ENCODE peak calls at places on chromosomes 1 and 21, in ten cellular contexts. X, T, U, E, Q, I, S, M, R and V are unnamed samples.
A peak's percentile ranks its signal among the peaks of the same experiment; 100 is the strongest.

GRCh38 chr21:46559291-46559983 is 45.4 kb downstream of the S100B start:
- DNase-seq in X (no peak), T (no peak), U (peak; percentile 38), E (no peak), Q (no peak), I (peak; percentile 55), S (peak; percentile 25), M (no peak), R (no peak), V (peak; percentile 72)

GRCh38 chr1:78126506-78126905 is 80.7 kb downstream of the GIPC2 start:
- DNase-seq in X (no peak), T (no peak), U (no peak), E (no peak), Q (no peak), I (no peak), S (no peak), M (no peak), R (peak; percentile 35), V (no peak)

GRCh38 chr21:35149698-35150097 is 100.6 kb upstream of the RUNX1 start:
- DNase-seq in X (no peak), T (no peak), U (no peak), E (no peak), Q (no peak), I (no peak), S (no peak), M (no peak), R (peak; percentile 83), V (no peak)

GRCh38 chr1:227449051-227449450 is 114.3 kb upstream of the ZNF678 start:
- DNase-seq in X (peak; percentile 23), T (no peak), U (no peak), E (no peak), Q (no peak), I (peak; percentile 3), S (no peak), M (no peak), R (peak; percentile 65), V (peak; percentile 6)

GRCh38 chr1:167784876-167785550 is 63.2 kb downstream of the MPZL1 start:
- DNase-seq in X (no peak), T (no peak), U (no peak), E (no peak), Q (no peak), I (no peak), S (no peak), M (no peak), R (peak; percentile 48), V (no peak)

GRCh38 chr1:1853593-1854257 is 37.2 kb downstream of the GNB1 start:
- DNase-seq in X (no peak), T (no peak), U (no peak), E (no peak), Q (no peak), I (no peak), S (no peak), M (no peak), R (no peak), V (no peak)

GRCh38 chr1:9399510-9400424 is 107.1 kb downstream of the SPSB1 start:
- DNase-seq in X (peak; percentile 75), T (peak; percentile 54), U (peak; percentile 81), E (no peak), Q (peak; percentile 82), I (no peak), S (peak; percentile 28), M (no peak), R (no peak), V (no peak)

GRCh38 chr1:63523738-63524137 is 413 bp downstream of the EFCAB7 start:
- DNase-seq in X (no peak), T (no peak), U (no peak), E (peak; percentile 22), Q (no peak), I (no peak), S (no peak), M (no peak), R (peak; percentile 54), V (no peak)

GRCh38 chr1:84344286-84344685 is 42.8 kb downstream of the SAMD13 start:
- DNase-seq in X (no peak), T (no peak), U (no peak), E (no peak), Q (no peak), I (no peak), S (no peak), M (no peak), R (peak; percentile 83), V (no peak)

GRCh38 chr1:166884971-166885370 is 8.9 kb upstream of the TADA1 start:
- DNase-seq in X (peak; percentile 13), T (no peak), U (no peak), E (no peak), Q (no peak), I (no peak), S (no peak), M (no peak), R (no peak), V (no peak)

GRCh38 chr1:239868117-239868516 is 223.6 kb upstream of the FMN2 start:
- DNase-seq in X (no peak), T (no peak), U (no peak), E (no peak), Q (no peak), I (no peak), S (no peak), M (no peak), R (no peak), V (no peak)

GRCh38 chr1:224163311-224163710 is 19.7 kb upstream of the DEGS1 start:
- DNase-seq in X (no peak), T (no peak), U (no peak), E (no peak), Q (no peak), I (no peak), S (no peak), M (no peak), R (no peak), V (no peak)

GRCh38 chr1:167629681-167630567 is at the start of gene RCSD1:
- DNase-seq in X (peak; percentile 81), T (peak; percentile 74), U (no peak), E (no peak), Q (peak; percentile 64), I (peak; percentile 48), S (peak; percentile 47), M (peak; percentile 95), R (peak; percentile 69), V (peak; percentile 78)

GRCh38 chr1:59378621-59379020 is 81.7 kb downstream of the FGGY start:
- DNase-seq in X (no peak), T (no peak), U (no peak), E (no peak), Q (no peak), I (no peak), S (no peak), M (no peak), R (no peak), V (no peak)

DNA sequence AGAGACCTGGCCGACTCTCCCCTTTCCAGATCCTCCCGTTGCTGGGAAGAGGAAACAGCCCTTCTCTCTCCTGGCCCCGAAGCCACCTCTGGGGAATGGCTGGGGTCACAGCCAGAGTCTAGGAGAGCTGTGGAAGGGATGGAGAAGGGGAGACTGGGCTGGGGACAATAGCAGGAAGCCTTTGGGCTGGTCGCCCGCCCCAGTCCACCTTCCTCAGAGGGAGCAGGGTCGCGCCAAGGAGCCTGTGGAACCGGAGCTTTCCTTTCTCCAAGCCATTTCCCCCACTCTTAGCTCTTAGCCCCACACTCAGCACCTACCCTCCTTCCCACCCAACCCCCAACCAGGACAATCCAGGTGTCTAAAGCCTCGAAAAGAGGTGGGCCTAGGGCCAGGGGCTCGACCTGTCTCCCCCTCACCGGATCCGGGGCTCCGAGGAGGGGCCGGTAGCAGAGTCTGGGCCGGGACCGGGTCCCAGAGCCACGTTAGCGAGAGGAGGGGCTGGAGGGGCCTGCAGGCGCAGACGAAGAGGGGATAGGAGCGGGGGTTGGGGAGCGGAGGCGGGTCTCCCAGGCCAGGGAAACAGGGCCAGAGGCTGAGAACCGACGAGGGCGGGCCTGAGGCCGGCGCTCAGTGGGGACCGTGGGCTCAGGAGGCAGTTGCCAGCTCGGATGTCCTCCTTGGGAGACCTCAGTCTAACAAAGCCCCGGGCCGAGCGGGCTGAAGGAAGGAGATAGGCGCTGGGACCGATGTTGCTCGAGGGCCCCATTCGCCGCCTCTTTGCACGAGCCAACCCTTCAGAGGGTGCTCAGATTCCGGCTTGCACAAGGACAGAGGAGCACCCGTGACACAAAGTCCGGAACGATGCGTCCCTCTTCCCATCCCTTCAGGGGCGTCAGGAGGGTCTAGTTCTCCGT is 1.0 kb downstream of the SEMA6C start:
- DNase-seq in X (no peak), T (peak; percentile 74), U (peak; percentile 73), E (no peak), Q (peak; percentile 59), I (no peak), S (no peak), M (peak; percentile 79), R (peak; percentile 64), V (no peak)
- H3K27ac ChIP-seq in X (no peak overlapping the region), T (peak overlapping the region; percentile 82), U (peak overlapping the region; percentile 87), E (no peak overlapping the region), Q (no peak overlapping the region), I (no peak overlapping the region), S (peak overlapping the region; percentile 40), M (peak overlapping the region; percentile 68), R (no peak overlapping the region), V (no peak overlapping the region)

GRCh38 chr1:91710261-91710660 is 175.7 kb downstream of the TGFBR3 start:
- DNase-seq in X (no peak), T (no peak), U (no peak), E (no peak), Q (no peak), I (no peak), S (no peak), M (no peak), R (no peak), V (no peak)
- H3K27ac ChIP-seq in X (no peak overlapping the region), T (no peak overlapping the region), U (peak overlapping the region; percentile 40), E (no peak overlapping the region), Q (no peak overlapping the region), I (no peak overlapping the region), S (peak overlapping the region; percentile 3), M (no peak overlapping the region), R (no peak overlapping the region), V (no peak overlapping the region)

DNA sequence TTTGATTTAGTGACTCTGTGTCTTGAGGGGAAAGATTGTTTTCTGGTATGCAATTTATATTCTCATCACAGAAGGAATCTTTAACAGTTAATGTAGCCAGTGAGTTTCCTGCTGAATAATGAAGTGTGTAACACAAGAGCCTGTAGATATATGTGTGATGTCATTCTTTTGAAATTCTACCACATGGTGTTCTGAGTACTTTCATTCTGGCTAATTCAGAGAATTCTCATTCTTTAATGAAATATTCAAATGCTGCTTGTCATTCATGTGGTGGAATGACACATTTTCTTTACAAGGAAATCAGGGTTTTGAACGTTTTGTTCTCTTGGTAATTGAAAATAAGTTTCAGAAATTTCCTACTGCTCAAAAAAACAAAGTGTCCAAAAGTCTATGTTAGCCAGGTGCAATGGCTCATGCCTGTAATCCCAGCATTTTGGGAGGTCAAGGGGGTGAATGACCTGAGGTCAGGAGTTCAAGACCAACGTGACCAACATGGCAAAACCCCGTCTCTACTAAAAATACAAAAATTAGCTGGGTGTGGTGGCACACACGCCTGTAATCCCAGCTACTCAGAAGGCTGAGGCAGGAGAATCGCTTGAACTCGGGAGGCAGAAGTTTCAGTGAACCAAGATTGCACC is 79.6 kb downstream of the MAP3K21 start:
- DNase-seq in X (no peak), T (no peak), U (no peak), E (no peak), Q (no peak), I (no peak), S (no peak), M (no peak), R (no peak), V (no peak)
- H3K27ac ChIP-seq in X (no peak overlapping the region), T (no peak overlapping the region), U (no peak overlapping the region), E (no peak overlapping the region), Q (no peak overlapping the region), I (no peak overlapping the region), S (no peak overlapping the region), M (no peak overlapping the region), R (no peak overlapping the region), V (no peak overlapping the region)

DNA sequence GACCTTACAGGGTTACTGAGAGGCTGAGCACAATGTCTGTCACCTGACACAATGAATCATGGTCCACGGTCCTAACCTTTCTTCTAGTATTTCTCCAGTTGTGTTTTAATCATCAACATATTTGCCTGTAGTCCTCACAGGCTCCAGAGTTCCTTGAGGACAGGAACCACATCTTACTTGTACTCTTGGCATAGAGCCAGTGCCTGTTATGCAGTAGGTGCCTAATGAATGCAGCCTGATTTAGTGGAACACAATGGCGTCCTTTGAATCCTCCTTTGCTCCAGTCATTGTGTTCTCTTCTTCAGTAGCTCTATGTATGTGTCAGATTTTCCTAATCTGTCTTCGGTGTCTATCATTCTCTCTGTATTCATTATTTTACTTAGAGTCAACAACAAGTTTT is 667.4 kb downstream of the PTPRU start:
- DNase-seq in X (no peak), T (no peak), U (no peak), E (no peak), Q (no peak), I (no peak), S (no peak), M (no peak), R (no peak), V (no peak)
- H3K27ac ChIP-seq in X (no peak overlapping the region), T (no peak overlapping the region), U (no peak overlapping the region), E (no peak overlapping the region), Q (no peak overlapping the region), I (no peak overlapping the region), S (no peak overlapping the region), M (no peak overlapping the region), R (no peak overlapping the region), V (no peak overlapping the region)